ENCODE peak calls at places on chromosomes 6 and 20, in ten cellular contexts. U is HepG2, Q is K562, P is upper lobe of left lung, R is thyroid gland, E is GM12878, H is breast epithelium, F is ovary, X is adrenal gland, Y is spleen. V is an unnamed sample.
A peak's percentile ranks its signal among the peaks of the same experiment; 100 is the strongest.

GRCh38 chr20:61639200-61639599 is 387.1 kb downstream of the CDH4 start:
- DNase-seq in U (no peak), Q (no peak), P (no peak), R (no peak), E (no peak), H (no peak), F (no peak), X (no peak), Y (no peak), V (no peak)

GRCh38 chr6:99501762-99502161 is 13.5 kb downstream of the USP45 start:
- DNase-seq in U (no peak), Q (no peak), P (no peak), R (no peak), E (no peak), H (no peak), F (no peak), X (no peak), Y (no peak), V (no peak)

GRCh38 chr6:150263765-150264415 is 104.9 kb upstream of the IYD start:
- DNase-seq in U (no peak), Q (no peak), P (peak; percentile 79), R (no peak), E (no peak), H (no peak), F (no peak), X (peak; percentile 23), Y (no peak), V (no peak)

GRCh38 chr6:144749263-144749662 is 464.1 kb downstream of the UTRN start:
- DNase-seq in U (no peak), Q (no peak), P (no peak), R (no peak), E (no peak), H (no peak), F (no peak), X (no peak), Y (no peak), V (no peak)

GRCh38 chr6:33987531-33988021 is 158.3 kb downstream of the GRM4 start:
- DNase-seq in U (no peak), Q (no peak), P (no peak), R (no peak), E (no peak), H (peak; percentile 37), F (no peak), X (no peak), Y (peak; percentile 39), V (peak; percentile 51)

GRCh38 chr6:120556491-120556890 is 777.8 kb downstream of the TBC1D32 start:
- DNase-seq in U (no peak), Q (no peak), P (no peak), R (no peak), E (no peak), H (no peak), F (no peak), X (no peak), Y (no peak), V (no peak)

GRCh38 chr6:155645328-155645727 is 189.7 kb upstream of the NOX3 start:
- DNase-seq in U (no peak), Q (no peak), P (no peak), R (no peak), E (no peak), H (no peak), F (no peak), X (no peak), Y (no peak), V (no peak)

GRCh38 chr6:5089821-5090449 is 4.8 kb downstream of the PPP1R3G start:
- DNase-seq in U (no peak), Q (no peak), P (no peak), R (no peak), E (no peak), H (no peak), F (no peak), X (no peak), Y (no peak), V (no peak)

GRCh38 chr6:102749210-102749971 is 1355.9 kb downstream of the GRIK2 start:
- DNase-seq in U (no peak), Q (no peak), P (no peak), R (no peak), E (no peak), H (no peak), F (no peak), X (no peak), Y (no peak), V (no peak)

GRCh38 chr6:24738732-24739131 is 19.8 kb upstream of the C6orf62 start:
- DNase-seq in U (no peak), Q (no peak), P (no peak), R (no peak), E (no peak), H (no peak), F (no peak), X (no peak), Y (no peak), V (no peak)

GRCh38 chr6:149834513-149835481 is 29.4 kb downstream of the LRP11 start:
- DNase-seq in U (peak; percentile 64), Q (peak; percentile 65), P (no peak), R (peak; percentile 58), E (no peak), H (peak; percentile 46), F (peak; percentile 64), X (peak; percentile 84), Y (no peak), V (peak; percentile 67)

GRCh38 chr6:152380993-152381898 is 255.9 kb downstream of the SYNE1 start:
- DNase-seq in U (peak; percentile 91), Q (no peak), P (peak; percentile 25), R (peak; percentile 87), E (no peak), H (peak; percentile 63), F (peak; percentile 79), X (peak; percentile 81), Y (no peak), V (peak; percentile 53)

GRCh38 chr6:154513601-154514320 is 3.3 kb upstream of the CNKSR3 start:
- DNase-seq in U (no peak), Q (peak; percentile 63), P (no peak), R (no peak), E (no peak), H (no peak), F (no peak), X (no peak), Y (no peak), V (no peak)

GRCh38 chr6:107786709-107787588 is 37.2 kb downstream of the SCML4 start:
- DNase-seq in U (no peak), Q (no peak), P (no peak), R (no peak), E (peak; percentile 21), H (no peak), F (no peak), X (no peak), Y (peak; percentile 82), V (peak; percentile 17)

GRCh38 chr20:25372584-25373336 is 17.9 kb downstream of the ABHD12 start:
- DNase-seq in U (no peak), Q (no peak), P (no peak), R (no peak), E (no peak), H (no peak), F (no peak), X (no peak), Y (no peak), V (no peak)

GRCh38 chr20:22703843-22704242 is 119.5 kb upstream of the FOXA2 start:
- DNase-seq in U (no peak), Q (no peak), P (no peak), R (no peak), E (no peak), H (no peak), F (no peak), X (no peak), Y (no peak), V (no peak)
- TF ChIP-seq POLR2A in U (no peak), Q (no peak), P (no peak), R (no peak), E (no peak), H (no peak), F (no peak), X (no peak), Y (no peak), V (no peak)

GRCh38 chr6:106156863-106157262 is 70.7 kb downstream of the PRDM1 start:
- DNase-seq in U (no peak), Q (no peak), P (no peak), R (no peak), E (no peak), H (no peak), F (no peak), X (no peak), Y (no peak), V (no peak)
- H3K4me1 ChIP-seq in U (no peaks in the 10 kb centered on the region), Q (peaks cover 9% of the 10 kb centered on the region), P (no peaks in the 10 kb centered on the region), R (no peaks in the 10 kb centered on the region), E (peaks cover 5% of the 10 kb centered on the region), H (no peaks in the 10 kb centered on the region), F (no peaks in the 10 kb centered on the region), X (no peaks in the 10 kb centered on the region), Y (no peaks in the 10 kb centered on the region), V (no peaks in the 10 kb centered on the region)

GRCh38 chr20:57438552-57438951 is 47.4 kb downstream of the RBM38 start:
- DNase-seq in U (no peak), Q (no peak), P (no peak), R (peak; percentile 46), E (no peak), H (no peak), F (no peak), X (no peak), Y (peak; percentile 71), V (no peak)

GRCh38 chr20:57441510-57442154 is 50.4 kb downstream of the RBM38 start:
- DNase-seq in U (no peak), Q (no peak), P (no peak), R (no peak), E (no peak), H (no peak), F (peak; percentile 66), X (no peak), Y (peak; percentile 69), V (no peak)

GRCh38 chr20:57440678-57441509 is 49.7 kb downstream of the RBM38 start:
- DNase-seq in U (no peak), Q (no peak), P (peak; percentile 92), R (peak; percentile 88), E (no peak), H (peak; percentile 90), F (peak; percentile 83), X (peak; percentile 80), Y (peak; percentile 86), V (peak; percentile 58)

GRCh38 chr20:57439432-57439831 is 48.2 kb downstream of the RBM38 start:
- DNase-seq in U (no peak), Q (no peak), P (peak; percentile 94), R (peak; percentile 95), E (no peak), H (peak; percentile 96), F (peak; percentile 58), X (peak; percentile 60), Y (peak; percentile 78), V (peak; percentile 77)

DNA sequence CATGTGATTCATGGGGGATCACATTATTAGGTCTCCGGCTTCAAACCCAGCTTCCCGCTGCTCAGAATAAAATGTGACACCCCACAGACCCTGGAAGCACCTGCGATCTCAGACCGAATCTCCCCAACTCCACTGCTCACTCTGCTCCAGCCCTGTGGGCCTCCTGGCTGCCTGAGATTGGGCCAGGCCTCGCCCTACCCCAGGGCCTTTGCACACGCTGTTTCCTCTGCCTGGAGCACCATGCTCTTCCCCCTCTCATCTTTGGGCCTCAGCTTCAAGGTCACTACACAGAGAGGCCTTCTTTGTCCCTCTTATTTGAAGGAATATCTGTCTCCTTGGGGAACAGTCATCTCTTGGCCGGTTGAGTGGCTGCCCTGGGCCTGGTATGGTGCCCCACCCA is 48.8 kb downstream of the RBM38 start:
- DNase-seq in U (no peak), Q (no peak), P (no peak), R (no peak), E (no peak), H (no peak), F (no peak), X (no peak), Y (peak; percentile 56), V (no peak)
- TF ChIP-seq POLR2A in U (no peak), Q (no peak), P (no peak), R (no peak), E (no peak), H (no peak), F (no peak), X (no peak), Y (no peak), V (no peak)

GRCh38 chr6:85462673-85463072 is 12.8 kb downstream of the NT5E start:
- DNase-seq in U (no peak), Q (no peak), P (no peak), R (peak; percentile 53), E (no peak), H (no peak), F (no peak), X (no peak), Y (no peak), V (no peak)
- H3K4me1 ChIP-seq in U (peaks cover 72% of the 10 kb centered on the region), Q (no peaks in the 10 kb centered on the region), P (peaks cover 6% of the 10 kb centered on the region), R (peaks cover 81% of the 10 kb centered on the region), E (peaks cover 59% of the 10 kb centered on the region), H (no peaks in the 10 kb centered on the region), F (peaks cover 23% of the 10 kb centered on the region), X (no peaks in the 10 kb centered on the region), Y (peaks cover 79% of the 10 kb centered on the region), V (peaks cover 48% of the 10 kb centered on the region)

V was measured in transverse colon.